ENCODE peak calls at places on chromosomes 1 and 21, in four cellular contexts. One of them, this sample, is unnamed.
A peak's percentile ranks its signal among the peaks of the same experiment; 100 is the strongest.

GRCh38 chr1:21702780-21703179 is 33.6 kb upstream of the RAP1GAP start:
- DNase-seq in HepG2: no peak
- DNase-seq in K562: no peak
- DNase-seq in WTC11: no peak
- DNase-seq in this sample: no peak

GRCh38 chr1:202172015-202172355 is 11.6 kb upstream of the PTPN7 start:
- DNase-seq in K562: no peak
- DNase-seq in WTC11: no peak
- DNase-seq in HepG2: no peak
- DNase-seq in this sample: no peak

GRCh38 chr1:164673584-164674214 is 114.7 kb downstream of the PBX1 start:
- DNase-seq in K562: peak; percentile 68
- DNase-seq in WTC11: peak; percentile 72
- DNase-seq in HepG2: peak; percentile 29
- DNase-seq in this sample: peak; percentile 61

GRCh38 chr21:29939859-29940245 is at the start of gene GRIK1:
- DNase-seq in K562: peak; percentile 69
- DNase-seq in WTC11: peak; percentile 27
- DNase-seq in HepG2: no peak
- DNase-seq in this sample: no peak

GRCh38 chr21:46093668-46094400 is 4.1 kb upstream of the COL6A2 start:
- DNase-seq in HepG2: no peak
- DNase-seq in WTC11: peak; percentile 18
- DNase-seq in K562: no peak
- DNase-seq in this sample: no peak

GRCh38 chr1:65918564-65918963 is 125.9 kb downstream of the PDE4B start:
- DNase-seq in K562: no peak
- DNase-seq in WTC11: no peak
- DNase-seq in HepG2: no peak
- DNase-seq in this sample: no peak

GRCh38 chr1:73635021-73635420 is 563.0 kb downstream of the LRRIQ3 start:
- DNase-seq in HepG2: no peak
- DNase-seq in K562: no peak
- DNase-seq in WTC11: no peak
- DNase-seq in this sample: peak; percentile 1

GRCh38 chr1:174262747-174263241 is 103.5 kb downstream of the RABGAP1L start:
- DNase-seq in K562: peak; percentile 50
- DNase-seq in WTC11: no peak
- DNase-seq in HepG2: peak; percentile 46
- DNase-seq in this sample: peak; percentile 50

GRCh38 chr1:239723821-239724367 is 337.5 kb downstream of the CHRM3 start:
- DNase-seq in K562: no peak
- DNase-seq in WTC11: no peak
- DNase-seq in HepG2: no peak
- DNase-seq in this sample: no peak

GRCh38 chr1:119715542-119715941 is 3.8 kb downstream of the PHGDH start:
- DNase-seq in HepG2: no peak
- DNase-seq in K562: peak; percentile 14
- DNase-seq in WTC11: no peak
- DNase-seq in this sample: no peak

GRCh38 chr1:225049594-225049993 is 120.1 kb downstream of the DNAH14 start:
- DNase-seq in HepG2: no peak
- DNase-seq in K562: no peak
- DNase-seq in WTC11: no peak
- DNase-seq in this sample: no peak

GRCh38 chr1:156310962-156311361 is 11.9 kb upstream of the VHLL start:
- DNase-seq in K562: no peak
- DNase-seq in WTC11: no peak
- DNase-seq in HepG2: no peak
- DNase-seq in this sample: peak; percentile 47

GRCh38 chr1:35210306-35211112 is 17.6 kb upstream of the SFPQ start:
- DNase-seq in HepG2: no peak
- DNase-seq in K562: no peak
- DNase-seq in WTC11: peak; percentile 54
- DNase-seq in this sample: no peak

GRCh38 chr1:155174334-155175280 is 958 bp downstream of the TRIM46 start:
- DNase-seq in HepG2: no peak
- DNase-seq in WTC11: peak; percentile 75
- DNase-seq in K562: no peak
- DNase-seq in this sample: no peak

GRCh38 chr1:225462429-225462713 is 34.5 kb upstream of the LBR start:
- DNase-seq in HepG2: no peak
- DNase-seq in WTC11: no peak
- DNase-seq in K562: no peak
- DNase-seq in this sample: no peak

GRCh38 chr1:219324629-219325367 is 151.1 kb downstream of the LYPLAL1 start:
- DNase-seq in HepG2: no peak
- DNase-seq in WTC11: no peak
- DNase-seq in K562: no peak
- DNase-seq in this sample: peak; percentile 43

GRCh38 chr1:153773004-153773921 is 1.9 kb upstream of the SLC27A3 start:
- DNase-seq in K562: no peak
- DNase-seq in WTC11: no peak
- DNase-seq in HepG2: no peak
- DNase-seq in this sample: no peak

GRCh38 chr1:42214447-42214871 is 49.9 kb upstream of the GUCA2A start:
- DNase-seq in WTC11: no peak
- DNase-seq in HepG2: peak; percentile 87
- DNase-seq in K562: no peak
- DNase-seq in this sample: no peak

GRCh38 chr1:25437672-25438071 is 7.0 kb downstream of the MACO1 start:
- DNase-seq in WTC11: no peak
- DNase-seq in HepG2: no peak
- DNase-seq in K562: no peak
- DNase-seq in this sample: no peak

GRCh38 chr1:30650959-30651320 is 72.4 kb downstream of the MATN1 start:
- DNase-seq in K562: no peak
- DNase-seq in WTC11: no peak
- DNase-seq in HepG2: no peak
- DNase-seq in this sample: no peak

GRCh38 chr1:234607091-234608025 is 2.6 kb downstream of the IRF2BP2 start:
- DNase-seq in HepG2: peak; percentile 64
- DNase-seq in K562: peak; percentile 74
- DNase-seq in WTC11: peak; percentile 17
- DNase-seq in this sample: no peak

GRCh38 chr21:40047993-40048730 is 180.9 kb downstream of the PCP4 start:
- DNase-seq in WTC11: no peak
- DNase-seq in K562: no peak
- DNase-seq in HepG2: no peak
- DNase-seq in this sample: no peak

GRCh38 chr21:40043866-40044265 is 176.6 kb downstream of the PCP4 start:
- DNase-seq in K562: no peak
- DNase-seq in WTC11: no peak
- DNase-seq in HepG2: no peak
- DNase-seq in this sample: no peak

GRCh38 chr21:40049031-40049958 is 182.1 kb downstream of the PCP4 start:
- DNase-seq in WTC11: no peak
- DNase-seq in K562: no peak
- DNase-seq in HepG2: no peak
- DNase-seq in this sample: no peak

GRCh38 chr21:40049959-40050290 is 182.7 kb downstream of the PCP4 start:
- DNase-seq in WTC11: peak; percentile 33
- DNase-seq in K562: no peak
- DNase-seq in HepG2: no peak
- DNase-seq in this sample: no peak

DNA sequence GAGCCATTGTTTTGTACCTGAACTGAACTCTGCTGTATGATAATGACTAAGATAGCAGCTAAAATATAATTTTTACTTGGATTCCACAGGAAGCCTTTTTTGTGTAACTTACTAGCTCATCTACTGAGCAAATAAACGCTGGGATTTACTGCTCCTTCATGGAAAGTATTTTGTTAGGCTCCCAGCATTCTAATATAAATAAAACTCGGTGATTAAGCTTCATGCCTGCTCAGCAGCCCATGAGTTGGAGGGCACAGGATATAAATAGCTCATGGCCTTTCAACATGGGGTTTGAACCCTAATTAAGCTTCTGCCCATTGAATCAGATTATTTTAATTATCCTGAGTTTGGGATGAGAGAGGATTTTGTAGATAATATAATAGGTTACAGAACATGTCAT is 180.0 kb downstream of the PCP4 start:
- DNase-seq in HepG2: no peak
- DNase-seq in K562: no peak
- DNase-seq in WTC11: no peak
- DNase-seq in this sample: no peak
- TF ChIP-seq NR3C1 in HepG2: no peak
- TF ChIP-seq NR3C1 in K562: no peak
- TF ChIP-seq NR3C1 in WTC11: no peak
- TF ChIP-seq NR3C1 in this sample: no peak

GRCh38 chr1:245605480-245606156 is 450.8 kb downstream of the KIF26B start:
- DNase-seq in HepG2: no peak
- DNase-seq in K562: no peak
- DNase-seq in WTC11: no peak
- DNase-seq in this sample: no peak
- TF ChIP-seq NR3C1 in HepG2: no peak
- TF ChIP-seq NR3C1 in K562: no peak
- TF ChIP-seq NR3C1 in WTC11: no peak
- TF ChIP-seq NR3C1 in this sample: no peak

DNA sequence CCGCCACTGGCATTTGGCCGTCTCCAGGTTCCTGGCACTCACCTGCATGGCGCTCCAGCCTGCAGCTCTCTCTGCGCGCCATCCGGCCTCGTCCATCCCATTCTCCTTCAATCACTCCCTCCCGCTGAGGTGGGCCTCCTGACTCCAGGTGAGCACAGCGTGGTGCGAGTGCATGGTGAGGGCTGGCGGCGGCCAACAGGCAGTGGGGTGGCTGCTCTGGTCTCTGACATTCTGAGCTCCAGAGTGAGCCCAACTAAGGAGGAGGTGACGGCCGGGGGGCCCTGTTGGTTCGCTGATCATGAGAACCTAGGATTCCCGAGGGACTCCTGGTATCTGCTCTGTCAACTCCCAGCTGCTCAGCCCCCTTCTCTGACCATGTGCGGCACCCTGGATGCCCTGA is 130.4 kb downstream of the AJAP1 start:
- DNase-seq in K562: no peak
- DNase-seq in WTC11: no peak
- DNase-seq in HepG2: no peak
- DNase-seq in this sample: no peak
- TF ChIP-seq NR3C1 in K562: no peak
- TF ChIP-seq NR3C1 in WTC11: no peak
- TF ChIP-seq NR3C1 in HepG2: no peak
- TF ChIP-seq NR3C1 in this sample: no peak

GRCh38 chr1:230977781-230978490 is 725 bp downstream of the TTC13 start:
- DNase-seq in HepG2: peak; percentile 55
- DNase-seq in WTC11: peak; percentile 34
- DNase-seq in K562: peak; percentile 66
- DNase-seq in this sample: peak; percentile 10
- TF ChIP-seq NR3C1 in HepG2: no peak
- TF ChIP-seq NR3C1 in WTC11: no peak
- TF ChIP-seq NR3C1 in K562: no peak
- TF ChIP-seq NR3C1 in this sample: no peak

GRCh38 chr1:115302390-115302961 is 35.6 kb downstream of the NGF start:
- DNase-seq in WTC11: no peak
- DNase-seq in HepG2: no peak
- DNase-seq in K562: no peak
- DNase-seq in this sample: no peak

GRCh38 chr1:115299266-115299665 is 38.8 kb downstream of the NGF start:
- DNase-seq in HepG2: no peak
- DNase-seq in K562: no peak
- DNase-seq in WTC11: no peak
- DNase-seq in this sample: no peak

GRCh38 chr1:115303364-115303763 is 34.7 kb downstream of the NGF start:
- DNase-seq in K562: no peak
- DNase-seq in WTC11: no peak
- DNase-seq in HepG2: no peak
- DNase-seq in this sample: no peak

GRCh38 chr1:115301438-115302020 is 36.5 kb downstream of the NGF start:
- DNase-seq in HepG2: no peak
- DNase-seq in K562: no peak
- DNase-seq in WTC11: no peak
- DNase-seq in this sample: no peak

GRCh38 chr1:115300087-115300856 is 37.8 kb downstream of the NGF start:
- DNase-seq in WTC11: no peak
- DNase-seq in K562: no peak
- DNase-seq in HepG2: no peak
- DNase-seq in this sample: no peak
- TF ChIP-seq NR3C1 in WTC11: no peak
- TF ChIP-seq NR3C1 in K562: no peak
- TF ChIP-seq NR3C1 in HepG2: no peak
- TF ChIP-seq NR3C1 in this sample: no peak

GRCh38 chr1:209248649-209249279 is 334.8 kb upstream of the CAMK1G start:
- DNase-seq in WTC11: peak; percentile 62
- DNase-seq in HepG2: peak; percentile 34
- DNase-seq in K562: peak; percentile 73
- DNase-seq in this sample: peak; percentile 64

GRCh38 chr1:209249280-209249670 is 334.2 kb upstream of the CAMK1G start:
- DNase-seq in WTC11: no peak
- DNase-seq in K562: no peak
- DNase-seq in HepG2: no peak
- DNase-seq in this sample: no peak

GRCh38 chr1:209249785-209250441 is 333.6 kb upstream of the CAMK1G start:
- DNase-seq in HepG2: no peak
- DNase-seq in WTC11: no peak
- DNase-seq in K562: no peak
- DNase-seq in this sample: no peak

GRCh38 chr1:209246660-209247059 is 336.9 kb upstream of the CAMK1G start:
- DNase-seq in K562: no peak
- DNase-seq in HepG2: no peak
- DNase-seq in WTC11: no peak
- DNase-seq in this sample: peak; percentile 9

GRCh38 chr1:209250970-209251636 is 332.4 kb upstream of the CAMK1G start:
- DNase-seq in K562: no peak
- DNase-seq in HepG2: no peak
- DNase-seq in WTC11: no peak
- DNase-seq in this sample: no peak
- TF ChIP-seq NR3C1 in K562: no peak
- TF ChIP-seq NR3C1 in HepG2: no peak
- TF ChIP-seq NR3C1 in WTC11: no peak
- TF ChIP-seq NR3C1 in this sample: no peak

GRCh38 chr1:6724517-6725141 is 23.0 kb upstream of the DNAJC11 start:
- DNase-seq in HepG2: peak; percentile 92
- DNase-seq in WTC11: no peak
- DNase-seq in K562: no peak
- DNase-seq in this sample: peak; percentile 54

GRCh38 chr1:6730473-6730872 is 28.9 kb upstream of the DNAJC11 start:
- DNase-seq in K562: no peak
- DNase-seq in WTC11: no peak
- DNase-seq in HepG2: no peak
- DNase-seq in this sample: no peak

GRCh38 chr1:6723621-6724428 is 22.2 kb upstream of the DNAJC11 start:
- DNase-seq in K562: peak; percentile 41
- DNase-seq in HepG2: peak; percentile 30
- DNase-seq in WTC11: no peak
- DNase-seq in this sample: no peak

GRCh38 chr1:6727535-6727934 is 25.9 kb upstream of the DNAJC11 start:
- DNase-seq in HepG2: peak; percentile 59
- DNase-seq in K562: peak; percentile 83
- DNase-seq in WTC11: peak; percentile 79
- DNase-seq in this sample: peak; percentile 36

DNA sequence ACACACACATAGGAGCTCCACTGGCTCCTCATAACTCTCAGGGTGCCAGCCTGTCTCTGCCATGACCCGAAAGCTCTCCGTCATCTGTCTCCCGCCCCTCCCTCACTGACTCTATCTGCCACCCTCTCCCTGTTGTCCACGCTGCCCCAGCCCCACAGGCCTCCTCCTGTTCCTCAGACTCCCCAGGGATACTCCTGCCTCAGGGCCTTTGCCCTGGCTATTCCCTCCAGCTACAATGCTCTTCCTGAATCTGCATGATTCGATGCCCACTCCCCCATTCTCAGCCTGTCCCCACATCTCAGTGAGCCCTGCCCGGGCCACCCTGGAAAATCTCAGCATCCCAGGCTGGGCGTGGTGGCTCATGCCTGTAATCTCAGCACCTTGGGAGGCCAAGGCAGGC is 24.6 kb upstream of the DNAJC11 start:
- DNase-seq in K562: no peak
- DNase-seq in WTC11: no peak
- DNase-seq in HepG2: no peak
- DNase-seq in this sample: no peak
- TF ChIP-seq NR3C1 in K562: no peak
- TF ChIP-seq NR3C1 in WTC11: no peak
- TF ChIP-seq NR3C1 in HepG2: no peak
- TF ChIP-seq NR3C1 in this sample: no peak